ENCODE peak calls at places on chromosome 15, in seven cellular contexts. One of them, this sample, is unnamed.

GRCh38 chr15:100249096-100249815 is 92.5 kb downstream of the ADAMTS17 start:
- DNase-seq in activated CD4-positive, alpha-beta T cell treated with anti-CD3 and anti-CD28 coated beads, Interleukin-2, amount 10 ng/mL, durations not matched to agents 7 days and 5 days: no peak
- DNase-seq in substantia nigra: no peak
- DNase-seq in upper lobe of right lung: no peak
- DNase-seq in NCI-H1105: no peak
- DNase-seq in T-helper 2 cell: no peak
- DNase-seq in NCI-H345: no peak
- DNase-seq in this sample: no peak

GRCh38 chr15:68210821-68211655 is 5.9 kb upstream of the CALML4 start:
- DNase-seq in NCI-H1105: no peak
- DNase-seq in upper lobe of right lung: peak; percentile 80
- DNase-seq in activated CD4-positive, alpha-beta T cell treated with anti-CD3 and anti-CD28 coated beads, Interleukin-2, amount 10 ng/mL, durations not matched to agents 7 days and 5 days: peak; percentile 52
- DNase-seq in substantia nigra: peak; percentile 79
- DNase-seq in NCI-H345: peak; percentile 14
- DNase-seq in T-helper 2 cell: peak; percentile 26
- DNase-seq in this sample: peak; percentile 90

GRCh38 chr15:74950078-74951000 is 6.2 kb downstream of the RPP25 start:
- DNase-seq in upper lobe of right lung: no peak
- DNase-seq in NCI-H345: peak; percentile 63
- DNase-seq in T-helper 2 cell: peak; percentile 74
- DNase-seq in substantia nigra: peak; percentile 12
- DNase-seq in activated CD4-positive, alpha-beta T cell treated with anti-CD3 and anti-CD28 coated beads, Interleukin-2, amount 10 ng/mL, durations not matched to agents 7 days and 5 days: peak; percentile 85
- DNase-seq in NCI-H1105: peak; percentile 20
- DNase-seq in this sample: peak; percentile 93

GRCh38 chr15:39573844-39574243 is 7.0 kb upstream of the THBS1 start:
- DNase-seq in NCI-H345: no peak
- DNase-seq in upper lobe of right lung: no peak
- DNase-seq in T-helper 2 cell: no peak
- DNase-seq in substantia nigra: no peak
- DNase-seq in activated CD4-positive, alpha-beta T cell treated with anti-CD3 and anti-CD28 coated beads, Interleukin-2, amount 10 ng/mL, durations not matched to agents 7 days and 5 days: no peak
- DNase-seq in NCI-H1105: no peak
- DNase-seq in this sample: no peak

GRCh38 chr15:65981837-65982696 is 112.8 kb downstream of the RAB11A start:
- DNase-seq in substantia nigra: no peak
- DNase-seq in upper lobe of right lung: peak; percentile 72
- DNase-seq in T-helper 2 cell: peak; percentile 27
- DNase-seq in NCI-H1105: peak; percentile 91
- DNase-seq in activated CD4-positive, alpha-beta T cell treated with anti-CD3 and anti-CD28 coated beads, Interleukin-2, amount 10 ng/mL, durations not matched to agents 7 days and 5 days: peak; percentile 64
- DNase-seq in NCI-H345: peak; percentile 74
- DNase-seq in this sample: peak; percentile 91

GRCh38 chr15:90780916-90781315 is 63.8 kb downstream of the BLM start:
- DNase-seq in upper lobe of right lung: no peak
- DNase-seq in NCI-H345: no peak
- DNase-seq in activated CD4-positive, alpha-beta T cell treated with anti-CD3 and anti-CD28 coated beads, Interleukin-2, amount 10 ng/mL, durations not matched to agents 7 days and 5 days: peak; percentile 54
- DNase-seq in substantia nigra: no peak
- DNase-seq in NCI-H1105: no peak
- DNase-seq in T-helper 2 cell: no peak
- DNase-seq in this sample: no peak

GRCh38 chr15:62297933-62298332 is 132.8 kb upstream of the C2CD4B start:
- DNase-seq in substantia nigra: no peak
- DNase-seq in T-helper 2 cell: no peak
- DNase-seq in NCI-H345: no peak
- DNase-seq in NCI-H1105: no peak
- DNase-seq in activated CD4-positive, alpha-beta T cell treated with anti-CD3 and anti-CD28 coated beads, Interleukin-2, amount 10 ng/mL, durations not matched to agents 7 days and 5 days: no peak
- DNase-seq in upper lobe of right lung: no peak
- DNase-seq in this sample: no peak

GRCh38 chr15:46386356-46386755 is 751.5 kb downstream of the SQOR start:
- DNase-seq in upper lobe of right lung: no peak
- DNase-seq in NCI-H1105: no peak
- DNase-seq in NCI-H345: no peak
- DNase-seq in activated CD4-positive, alpha-beta T cell treated with anti-CD3 and anti-CD28 coated beads, Interleukin-2, amount 10 ng/mL, durations not matched to agents 7 days and 5 days: no peak
- DNase-seq in T-helper 2 cell: no peak
- DNase-seq in substantia nigra: no peak
- DNase-seq in this sample: no peak

GRCh38 chr15:91866971-91867372 is 13.5 kb downstream of the SLCO3A1 start:
- DNase-seq in T-helper 2 cell: no peak
- DNase-seq in NCI-H345: peak; percentile 62
- DNase-seq in activated CD4-positive, alpha-beta T cell treated with anti-CD3 and anti-CD28 coated beads, Interleukin-2, amount 10 ng/mL, durations not matched to agents 7 days and 5 days: no peak
- DNase-seq in NCI-H1105: peak; percentile 77
- DNase-seq in upper lobe of right lung: peak; percentile 87
- DNase-seq in substantia nigra: peak; percentile 45
- DNase-seq in this sample: no peak

GRCh38 chr15:100869151-100869999 is 10.3 kb upstream of the ALDH1A3 start:
- DNase-seq in NCI-H345: no peak
- DNase-seq in activated CD4-positive, alpha-beta T cell treated with anti-CD3 and anti-CD28 coated beads, Interleukin-2, amount 10 ng/mL, durations not matched to agents 7 days and 5 days: no peak
- DNase-seq in substantia nigra: no peak
- DNase-seq in upper lobe of right lung: no peak
- DNase-seq in NCI-H1105: no peak
- DNase-seq in T-helper 2 cell: no peak
- DNase-seq in this sample: peak; percentile 71

GRCh38 chr15:92343869-92344643 is 49.6 kb upstream of the ST8SIA2 start:
- DNase-seq in T-helper 2 cell: no peak
- DNase-seq in substantia nigra: peak; percentile 28
- DNase-seq in activated CD4-positive, alpha-beta T cell treated with anti-CD3 and anti-CD28 coated beads, Interleukin-2, amount 10 ng/mL, durations not matched to agents 7 days and 5 days: no peak
- DNase-seq in NCI-H1105: peak; percentile 67
- DNase-seq in NCI-H345: peak; percentile 69
- DNase-seq in upper lobe of right lung: no peak
- DNase-seq in this sample: peak; percentile 60

GRCh38 chr15:67126551-67127333 is 61.3 kb downstream of the SMAD3 start:
- DNase-seq in NCI-H345: no peak
- DNase-seq in activated CD4-positive, alpha-beta T cell treated with anti-CD3 and anti-CD28 coated beads, Interleukin-2, amount 10 ng/mL, durations not matched to agents 7 days and 5 days: no peak
- DNase-seq in upper lobe of right lung: no peak
- DNase-seq in substantia nigra: no peak
- DNase-seq in NCI-H1105: no peak
- DNase-seq in T-helper 2 cell: no peak
- DNase-seq in this sample: no peak

GRCh38 chr15:83053151-83053550 is 13.9 kb downstream of the BTBD1 start:
- DNase-seq in T-helper 2 cell: no peak
- DNase-seq in upper lobe of right lung: no peak
- DNase-seq in NCI-H345: no peak
- DNase-seq in activated CD4-positive, alpha-beta T cell treated with anti-CD3 and anti-CD28 coated beads, Interleukin-2, amount 10 ng/mL, durations not matched to agents 7 days and 5 days: no peak
- DNase-seq in substantia nigra: no peak
- DNase-seq in NCI-H1105: no peak
- DNase-seq in this sample: no peak

GRCh38 chr15:64842986-64843561 is 1.4 kb downstream of the PLEKHO2 start:
- DNase-seq in NCI-H345: no peak
- DNase-seq in T-helper 2 cell: no peak
- DNase-seq in upper lobe of right lung: peak; percentile 80
- DNase-seq in NCI-H1105: no peak
- DNase-seq in activated CD4-positive, alpha-beta T cell treated with anti-CD3 and anti-CD28 coated beads, Interleukin-2, amount 10 ng/mL, durations not matched to agents 7 days and 5 days: no peak
- DNase-seq in substantia nigra: no peak
- DNase-seq in this sample: no peak

GRCh38 chr15:67024322-67024997 is 40.9 kb upstream of the SMAD3 start:
- DNase-seq in substantia nigra: no peak
- DNase-seq in upper lobe of right lung: peak; percentile 77
- DNase-seq in NCI-H345: peak; percentile 28
- DNase-seq in NCI-H1105: no peak
- DNase-seq in T-helper 2 cell: peak; percentile 12
- DNase-seq in activated CD4-positive, alpha-beta T cell treated with anti-CD3 and anti-CD28 coated beads, Interleukin-2, amount 10 ng/mL, durations not matched to agents 7 days and 5 days: no peak
- DNase-seq in this sample: no peak

GRCh38 chr15:101368086-101368780 is 73.2 kb upstream of the SNRPA1 start:
- DNase-seq in upper lobe of right lung: no peak
- DNase-seq in NCI-H1105: no peak
- DNase-seq in substantia nigra: no peak
- DNase-seq in T-helper 2 cell: no peak
- DNase-seq in activated CD4-positive, alpha-beta T cell treated with anti-CD3 and anti-CD28 coated beads, Interleukin-2, amount 10 ng/mL, durations not matched to agents 7 days and 5 days: no peak
- DNase-seq in NCI-H345: no peak
- DNase-seq in this sample: no peak

GRCh38 chr15:90337256-90337655 is 14.8 kb upstream of the ZNF774 start:
- DNase-seq in NCI-H345: no peak
- DNase-seq in activated CD4-positive, alpha-beta T cell treated with anti-CD3 and anti-CD28 coated beads, Interleukin-2, amount 10 ng/mL, durations not matched to agents 7 days and 5 days: no peak
- DNase-seq in substantia nigra: no peak
- DNase-seq in NCI-H1105: no peak
- DNase-seq in T-helper 2 cell: no peak
- DNase-seq in upper lobe of right lung: no peak
- DNase-seq in this sample: no peak

GRCh38 chr15:47505712-47506542 is 211.4 kb upstream of the SEMA6D start:
- DNase-seq in NCI-H345: peak; percentile 82
- DNase-seq in upper lobe of right lung: no peak
- DNase-seq in substantia nigra: no peak
- DNase-seq in NCI-H1105: peak; percentile 53
- DNase-seq in activated CD4-positive, alpha-beta T cell treated with anti-CD3 and anti-CD28 coated beads, Interleukin-2, amount 10 ng/mL, durations not matched to agents 7 days and 5 days: no peak
- DNase-seq in T-helper 2 cell: no peak
- DNase-seq in this sample: no peak

GRCh38 chr15:45399381-45400212 is 21.3 kb upstream of the GATM start:
- DNase-seq in T-helper 2 cell: no peak
- DNase-seq in substantia nigra: no peak
- DNase-seq in NCI-H345: peak; percentile 45
- DNase-seq in NCI-H1105: peak; percentile 7
- DNase-seq in upper lobe of right lung: no peak
- DNase-seq in activated CD4-positive, alpha-beta T cell treated with anti-CD3 and anti-CD28 coated beads, Interleukin-2, amount 10 ng/mL, durations not matched to agents 7 days and 5 days: no peak
- DNase-seq in this sample: peak; percentile 81

GRCh38 chr15:96333194-96334016 is 2.9 kb downstream of the NR2F2 start:
- DNase-seq in substantia nigra: no peak
- DNase-seq in NCI-H345: peak; percentile 20
- DNase-seq in activated CD4-positive, alpha-beta T cell treated with anti-CD3 and anti-CD28 coated beads, Interleukin-2, amount 10 ng/mL, durations not matched to agents 7 days and 5 days: no peak
- DNase-seq in upper lobe of right lung: peak; percentile 71
- DNase-seq in T-helper 2 cell: no peak
- DNase-seq in NCI-H1105: peak; percentile 28
- DNase-seq in this sample: peak; percentile 87

GRCh38 chr15:40357723-40358491 is at the start of gene DISP2:
- DNase-seq in substantia nigra: peak; percentile 73
- DNase-seq in upper lobe of right lung: peak; percentile 94
- DNase-seq in activated CD4-positive, alpha-beta T cell treated with anti-CD3 and anti-CD28 coated beads, Interleukin-2, amount 10 ng/mL, durations not matched to agents 7 days and 5 days: peak; percentile 88
- DNase-seq in NCI-H345: peak; percentile 79
- DNase-seq in T-helper 2 cell: peak; percentile 85
- DNase-seq in NCI-H1105: peak; percentile 58
- DNase-seq in this sample: peak; percentile 96

GRCh38 chr15:56273724-56274123 is 30.0 kb upstream of the RFX7 start:
- DNase-seq in T-helper 2 cell: no peak
- DNase-seq in upper lobe of right lung: no peak
- DNase-seq in substantia nigra: no peak
- DNase-seq in NCI-H1105: no peak
- DNase-seq in NCI-H345: no peak
- DNase-seq in activated CD4-positive, alpha-beta T cell treated with anti-CD3 and anti-CD28 coated beads, Interleukin-2, amount 10 ng/mL, durations not matched to agents 7 days and 5 days: no peak
- DNase-seq in this sample: no peak

GRCh38 chr15:25087137-25087536 is 132.3 kb downstream of the SNRPN start:
- DNase-seq in upper lobe of right lung: no peak
- DNase-seq in T-helper 2 cell: no peak
- DNase-seq in activated CD4-positive, alpha-beta T cell treated with anti-CD3 and anti-CD28 coated beads, Interleukin-2, amount 10 ng/mL, durations not matched to agents 7 days and 5 days: no peak
- DNase-seq in substantia nigra: no peak
- DNase-seq in NCI-H1105: no peak
- DNase-seq in NCI-H345: no peak
- DNase-seq in this sample: no peak

GRCh38 chr15:59812185-59812870 is 123.2 kb upstream of the BNIP2 start:
- DNase-seq in NCI-H1105: no peak
- DNase-seq in upper lobe of right lung: no peak
- DNase-seq in substantia nigra: no peak
- DNase-seq in T-helper 2 cell: no peak
- DNase-seq in NCI-H345: peak; percentile 45
- DNase-seq in activated CD4-positive, alpha-beta T cell treated with anti-CD3 and anti-CD28 coated beads, Interleukin-2, amount 10 ng/mL, durations not matched to agents 7 days and 5 days: no peak
- DNase-seq in this sample: peak; percentile 29

GRCh38 chr15:90414408-90415028 is 26.5 kb downstream of the IQGAP1 start:
- DNase-seq in T-helper 2 cell: no peak
- DNase-seq in substantia nigra: no peak
- DNase-seq in upper lobe of right lung: no peak
- DNase-seq in NCI-H345: no peak
- DNase-seq in activated CD4-positive, alpha-beta T cell treated with anti-CD3 and anti-CD28 coated beads, Interleukin-2, amount 10 ng/mL, durations not matched to agents 7 days and 5 days: peak; percentile 16
- DNase-seq in NCI-H1105: no peak
- DNase-seq in this sample: no peak

GRCh38 chr15:74954515-74954914 is 2.1 kb downstream of the RPP25 start:
- DNase-seq in upper lobe of right lung: no peak
- DNase-seq in T-helper 2 cell: no peak
- DNase-seq in substantia nigra: no peak
- DNase-seq in NCI-H1105: no peak
- DNase-seq in activated CD4-positive, alpha-beta T cell treated with anti-CD3 and anti-CD28 coated beads, Interleukin-2, amount 10 ng/mL, durations not matched to agents 7 days and 5 days: no peak
- DNase-seq in NCI-H345: no peak
- DNase-seq in this sample: no peak

GRCh38 chr15:50083424-50084025 is 35.5 kb downstream of the ATP8B4 start:
- DNase-seq in substantia nigra: no peak
- DNase-seq in T-helper 2 cell: no peak
- DNase-seq in NCI-H1105: no peak
- DNase-seq in upper lobe of right lung: no peak
- DNase-seq in activated CD4-positive, alpha-beta T cell treated with anti-CD3 and anti-CD28 coated beads, Interleukin-2, amount 10 ng/mL, durations not matched to agents 7 days and 5 days: no peak
- DNase-seq in NCI-H345: no peak
- DNase-seq in this sample: no peak

GRCh38 chr15:78854973-78855372 is 17.7 kb upstream of the MORF4L1 start:
- DNase-seq in substantia nigra: no peak
- DNase-seq in upper lobe of right lung: no peak
- DNase-seq in activated CD4-positive, alpha-beta T cell treated with anti-CD3 and anti-CD28 coated beads, Interleukin-2, amount 10 ng/mL, durations not matched to agents 7 days and 5 days: no peak
- DNase-seq in NCI-H1105: no peak
- DNase-seq in T-helper 2 cell: no peak
- DNase-seq in NCI-H345: no peak
- DNase-seq in this sample: no peak

GRCh38 chr15:74958320-74958907 is 1.8 kb upstream of the RPP25 start:
- DNase-seq in NCI-H1105: no peak
- DNase-seq in T-helper 2 cell: no peak
- DNase-seq in substantia nigra: no peak
- DNase-seq in upper lobe of right lung: peak; percentile 82
- DNase-seq in NCI-H345: no peak
- DNase-seq in activated CD4-positive, alpha-beta T cell treated with anti-CD3 and anti-CD28 coated beads, Interleukin-2, amount 10 ng/mL, durations not matched to agents 7 days and 5 days: no peak
- DNase-seq in this sample: peak; percentile 84

GRCh38 chr15:42490246-42490742 is 647 bp downstream of the ZNF106 start:
- DNase-seq in upper lobe of right lung: no peak
- DNase-seq in substantia nigra: no peak
- DNase-seq in T-helper 2 cell: no peak
- DNase-seq in activated CD4-positive, alpha-beta T cell treated with anti-CD3 and anti-CD28 coated beads, Interleukin-2, amount 10 ng/mL, durations not matched to agents 7 days and 5 days: no peak
- DNase-seq in NCI-H345: no peak
- DNase-seq in NCI-H1105: no peak
- DNase-seq in this sample: no peak

GRCh38 chr15:73845507-73845906 is 27.9 kb upstream of the TBC1D21 start:
- DNase-seq in NCI-H345: no peak
- DNase-seq in T-helper 2 cell: no peak
- DNase-seq in activated CD4-positive, alpha-beta T cell treated with anti-CD3 and anti-CD28 coated beads, Interleukin-2, amount 10 ng/mL, durations not matched to agents 7 days and 5 days: no peak
- DNase-seq in upper lobe of right lung: no peak
- DNase-seq in substantia nigra: no peak
- DNase-seq in NCI-H1105: no peak
- DNase-seq in this sample: no peak